ENCODE peak calls at places on chromosome 7, in seven cellular contexts. L is mammary epithelial cell, N is DND-41, J is neural progenitor cell, M is astrocyte, E is GM23248, Y is H9. Q is an unnamed sample.

GRCh38 chr7:80145780-80146422 is 11.3 kb downstream of the GNAI1 start:
- DNase-seq in L (peak; percentile 38), N (no peak), J (no peak), M (peak; percentile 88), E (peak; percentile 79), Y (no peak), Q (no peak)

GRCh38 chr7:105682331-105683070 is 101.2 kb upstream of the EFCAB10 start:
- DNase-seq in L (no peak), N (no peak), J (no peak), M (no peak), E (peak; percentile 43), Y (no peak), Q (no peak)

GRCh38 chr7:45885264-45885882 is 2.9 kb upstream of the IGFBP1 start:
- DNase-seq in L (peak; percentile 67), N (no peak), J (no peak), M (peak; percentile 12), E (peak; percentile 33), Y (no peak), Q (no peak)

GRCh38 chr7:30974605-30975256 is 11.0 kb downstream of the GHRHR start:
- DNase-seq in L (peak; percentile 76), N (peak; percentile 17), J (peak; percentile 82), M (peak; percentile 18), E (peak; percentile 56), Y (peak; percentile 86), Q (no peak)

GRCh38 chr7:44131173-44132009 is 8.0 kb upstream of the POLD2 start:
- DNase-seq in L (peak; percentile 6), N (no peak), J (peak; percentile 48), M (no peak), E (peak; percentile 21), Y (peak; percentile 64), Q (no peak)

GRCh38 chr7:81990395-81990794 is 220.5 kb upstream of the HGF start:
- DNase-seq in L (peak; percentile 39), N (no peak), J (no peak), M (peak; percentile 29), E (peak; percentile 71), Y (no peak), Q (no peak)

GRCh38 chr7:86747698-86748097 is 104.0 kb downstream of the GRM3 start:
- DNase-seq in L (no peak), N (no peak), J (peak; percentile 72), M (no peak), E (no peak), Y (no peak), Q (no peak)

GRCh38 chr7:75937958-75938786 is 23.2 kb downstream of the POR start:
- DNase-seq in L (no peak), N (no peak), J (peak; percentile 23), M (peak; percentile 86), E (peak; percentile 96), Y (no peak), Q (no peak)

GRCh38 chr7:1920266-1920681 is 250.2 kb downstream of the ELFN1 start:
- DNase-seq in L (no peak), N (peak; percentile 82), J (no peak), M (no peak), E (peak; percentile 77), Y (no peak), Q (no peak)

GRCh38 chr7:109763611-109764010 is 1193.9 kb downstream of the DNAJB9 start:
- DNase-seq in L (no peak), N (no peak), J (no peak), M (no peak), E (no peak), Y (no peak), Q (no peak)

GRCh38 chr7:27153526-27153925 is 1.1 kb upstream of the HOXA3 start:
- DNase-seq in L (no peak), N (no peak), J (no peak), M (no peak), E (no peak), Y (no peak), Q (no peak)

GRCh38 chr7:36658603-36659516 is 65.4 kb downstream of the AOAH start:
- DNase-seq in L (peak; percentile 97), N (no peak), J (peak; percentile 93), M (peak; percentile 94), E (peak; percentile 96), Y (no peak), Q (peak; percentile 65)

GRCh38 chr7:98348726-98349474 is 52.0 kb downstream of the BAIAP2L1 start:
- DNase-seq in L (no peak), N (no peak), J (no peak), M (no peak), E (no peak), Y (no peak), Q (no peak)

GRCh38 chr7:48171190-48171589 is at the start of gene ABCA13:
- DNase-seq in L (peak; percentile 83), N (no peak), J (peak; percentile 10), M (no peak), E (peak; percentile 48), Y (no peak), Q (no peak)

GRCh38 chr7:117673839-117674238 is 194.0 kb downstream of the CFTR start:
- DNase-seq in L (peak; percentile 37), N (no peak), J (no peak), M (peak; percentile 36), E (peak; percentile 53), Y (no peak), Q (peak; percentile 1)

GRCh38 chr7:73984481-73985205 is 43.3 kb upstream of the ELN start:
- DNase-seq in L (no peak), N (no peak), J (no peak), M (no peak), E (no peak), Y (no peak), Q (no peak)

GRCh38 chr7:36439624-36440023 is 50.0 kb downstream of the ANLN start:
- DNase-seq in L (no peak), N (no peak), J (no peak), M (peak; percentile 23), E (no peak), Y (no peak), Q (no peak)

GRCh38 chr7:73519867-73520672 is 2.0 kb downstream of the BAZ1B start:
- DNase-seq in L (peak; percentile 4), N (peak; percentile 50), J (peak; percentile 24), M (no peak), E (peak; percentile 38), Y (no peak), Q (no peak)

GRCh38 chr7:25173184-25173583 is 48.1 kb upstream of the CYCS start:
- DNase-seq in L (no peak), N (no peak), J (no peak), M (no peak), E (no peak), Y (no peak), Q (no peak)

GRCh38 chr7:142927085-142927745 is 6.3 kb downstream of the TRPV5 start:
- DNase-seq in L (no peak), N (no peak), J (no peak), M (no peak), E (no peak), Y (no peak), Q (no peak)

GRCh38 chr7:123131140-123131539 is 68.6 kb downstream of the SLC13A1 start:
- DNase-seq in L (no peak), N (no peak), J (no peak), M (no peak), E (no peak), Y (no peak), Q (no peak)

GRCh38 chr7:133429371-133429770 is 176.5 kb downstream of the EXOC4 start:
- DNase-seq in L (no peak), N (no peak), J (no peak), M (no peak), E (no peak), Y (no peak), Q (no peak)

GRCh38 chr7:36391436-36392198 is 2.0 kb downstream of the ANLN start:
- DNase-seq in L (peak; percentile 54), N (no peak), J (no peak), M (no peak), E (no peak), Y (no peak), Q (no peak)

GRCh38 chr7:4439444-4439843 is 242.7 kb upstream of the FOXK1 start:
- DNase-seq in L (no peak), N (no peak), J (no peak), M (no peak), E (no peak), Y (no peak), Q (no peak)

GRCh38 chr7:4434306-4434705 is 247.8 kb upstream of the FOXK1 start:
- DNase-seq in L (no peak), N (no peak), J (no peak), M (no peak), E (no peak), Y (no peak), Q (no peak)

GRCh38 chr7:4436361-4436899 is 245.7 kb upstream of the FOXK1 start:
- DNase-seq in L (no peak), N (no peak), J (no peak), M (no peak), E (no peak), Y (no peak), Q (no peak)

GRCh38 chr7:4438723-4439245 is 243.3 kb upstream of the FOXK1 start:
- DNase-seq in L (no peak), N (no peak), J (no peak), M (no peak), E (no peak), Y (no peak), Q (no peak)

DNA sequence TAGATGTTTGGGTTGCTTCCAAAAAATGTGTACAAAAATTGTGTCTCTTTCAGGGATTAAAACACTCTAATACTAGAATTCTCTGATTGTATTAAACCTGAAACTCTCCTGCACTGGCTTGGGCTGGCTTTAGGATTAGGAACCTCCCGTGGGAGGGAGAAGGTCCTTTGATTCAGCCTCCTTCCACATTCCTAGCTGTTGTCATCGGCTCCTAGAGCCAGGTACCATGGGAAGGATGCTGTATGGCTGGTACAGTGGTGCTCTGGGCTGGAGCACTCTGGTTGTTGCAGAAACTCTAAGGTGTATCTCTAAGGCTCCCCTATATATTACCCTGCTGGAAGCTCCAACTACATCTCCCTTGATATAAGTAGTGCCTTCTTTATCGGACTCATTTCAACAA is 245.2 kb upstream of the FOXK1 start:
- DNase-seq in L (no peak), N (no peak), J (no peak), M (no peak), E (no peak), Y (no peak), Q (no peak)
- H3K4me1 ChIP-seq in L (no peaks in the 10 kb centered on the region), N (no peaks in the 10 kb centered on the region), J (no peaks in the 10 kb centered on the region), M (no peaks in the 10 kb centered on the region), E (no peaks in the 10 kb centered on the region), Y (no peaks in the 10 kb centered on the region), Q (no peaks in the 10 kb centered on the region)

GRCh38 chr7:134618756-134619530 is 27.7 kb upstream of the BPGM start:
- DNase-seq in L (peak; percentile 84), N (no peak), J (no peak), M (peak; percentile 64), E (peak; percentile 88), Y (no peak), Q (no peak)
- H3K4me2 ChIP-seq in L (peak overlapping the region; percentile 56), N (no peak overlapping the region), J (no peak overlapping the region), M (peak overlapping the region; percentile 81), E (peak overlapping the region; percentile 79), Y (no peak overlapping the region), Q (peak overlapping the region; percentile 57)

DNA sequence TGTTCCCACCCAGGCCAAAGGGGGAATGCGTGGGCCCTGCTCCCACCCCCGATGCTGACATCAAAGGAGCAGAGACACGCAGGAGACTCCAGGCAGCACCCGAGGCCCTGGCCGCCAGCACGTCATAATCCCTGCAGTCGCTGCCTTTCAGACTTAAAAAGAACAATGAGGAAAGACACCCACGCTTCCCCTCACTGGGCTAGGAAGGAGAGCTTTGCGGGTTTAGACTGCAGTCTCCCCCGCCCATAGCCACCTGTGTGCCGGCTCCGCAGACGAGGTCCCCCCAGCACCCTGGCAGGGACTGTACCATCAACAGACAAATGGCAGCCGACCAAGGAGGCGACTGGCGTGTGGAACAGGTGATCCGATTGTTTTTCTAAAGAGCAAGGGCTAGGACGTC is 1.3 kb downstream of the GRB10 start:
- DNase-seq in L (no peak), N (no peak), J (peak; percentile 60), M (no peak), E (no peak), Y (no peak), Q (no peak)
- H3K9ac ChIP-seq in L (no peak overlapping the region), N (no peak overlapping the region), J (no peak overlapping the region), M (peak overlapping the region; percentile 52), E (no peak overlapping the region), Y (no peak overlapping the region), Q (no peak overlapping the region)

GRCh38 chr7:40946549-40946948 is 756.3 kb downstream of the INHBA start:
- DNase-seq in L (no peak), N (no peak), J (no peak), M (no peak), E (no peak), Y (no peak), Q (no peak)
- H3K4me1 ChIP-seq in L (peaks cover 8% of the 10 kb centered on the region), N (no peaks in the 10 kb centered on the region), J (no peaks in the 10 kb centered on the region), M (no peaks in the 10 kb centered on the region), E (no peaks in the 10 kb centered on the region), Y (no peaks in the 10 kb centered on the region), Q (peaks cover 10% of the 10 kb centered on the region)

Q was measured in keratinocyte.